ENCODE peak calls at places on chromosome 16, in six cellular contexts. D, K, E, R, A and V are unnamed samples.
A peak's percentile ranks its signal among the peaks of the same experiment; 100 is the strongest.

GRCh38 chr16:17215306-17215705 is 255.5 kb downstream of the XYLT1 start:
- DNase-seq in D (no peak), K (no peak), E (no peak), R (no peak), A (no peak), V (no peak)

GRCh38 chr16:2854700-2855309 is 3.2 kb downstream of the PRSS22 start:
- DNase-seq in D (no peak), K (peak; percentile 71), E (no peak), R (peak; percentile 34), A (no peak), V (no peak)

GRCh38 chr16:9258423-9259051 is 167.1 kb downstream of the HAPSTR1 start:
- DNase-seq in D (peak; percentile 32), K (peak; percentile 87), E (no peak), R (peak; percentile 37), A (peak; percentile 1), V (peak; percentile 29)

GRCh38 chr16:85595812-85596495 is 17.2 kb upstream of the GSE1 start:
- DNase-seq in D (no peak), K (no peak), E (no peak), R (no peak), A (no peak), V (no peak)

GRCh38 chr16:65406076-65406475 is 284.2 kb upstream of the CDH11 start:
- DNase-seq in D (no peak), K (no peak), E (no peak), R (no peak), A (no peak), V (no peak)

GRCh38 chr16:59783191-59783590 is 1049.1 kb upstream of the GOT2 start:
- DNase-seq in D (no peak), K (no peak), E (no peak), R (no peak), A (peak; percentile 7), V (no peak)

GRCh38 chr16:88773812-88774291 is 11.2 kb downstream of the PIEZO1 start:
- DNase-seq in D (peak; percentile 43), K (peak; percentile 51), E (no peak), R (no peak), A (peak; percentile 93), V (peak; percentile 52)

GRCh38 chr16:17320009-17320408 is 150.8 kb downstream of the XYLT1 start:
- DNase-seq in D (no peak), K (no peak), E (no peak), R (no peak), A (no peak), V (no peak)

GRCh38 chr16:67431805-67432476 is 1.0 kb downstream of the HSD11B2 start:
- DNase-seq in D (no peak), K (peak; percentile 65), E (no peak), R (no peak), A (no peak), V (no peak)

GRCh38 chr16:5982979-5983378 is 885.4 kb upstream of the EEF2KMT start:
- DNase-seq in D (no peak), K (no peak), E (no peak), R (no peak), A (no peak), V (no peak)

GRCh38 chr16:14449790-14450463 is 180.1 kb downstream of the PARN start:
- DNase-seq in D (no peak), K (no peak), E (no peak), R (no peak), A (peak; percentile 57), V (no peak)

GRCh38 chr16:85809645-85810044 is 10.2 kb downstream of the COX4I1 start:
- DNase-seq in D (no peak), K (no peak), E (no peak), R (no peak), A (no peak), V (no peak)

GRCh38 chr16:78704421-78704820 is 605.0 kb downstream of the WWOX start:
- DNase-seq in D (no peak), K (no peak), E (no peak), R (no peak), A (no peak), V (no peak)

GRCh38 chr16:89338863-89339262 is 121.4 kb downstream of the ZNF778 start:
- DNase-seq in D (no peak), K (no peak), E (no peak), R (no peak), A (no peak), V (no peak)

GRCh38 chr16:47780213-47780612 is 319.1 kb downstream of the PHKB start:
- DNase-seq in D (no peak), K (no peak), E (no peak), R (no peak), A (no peak), V (no peak)

GRCh38 chr16:62036101-62036806 is at the start of gene CDH8:
- DNase-seq in D (no peak), K (peak; percentile 79), E (no peak), R (no peak), A (no peak), V (no peak)

GRCh38 chr16:46895399-46896313 is 11.5 kb downstream of the GPT2 start:
- DNase-seq in D (no peak), K (no peak), E (no peak), R (no peak), A (no peak), V (no peak)

GRCh38 chr16:16052916-16053315 is 103.5 kb downstream of the ABCC1 start:
- DNase-seq in D (no peak), K (no peak), E (peak; percentile 38), R (no peak), A (peak; percentile 89), V (no peak)

GRCh38 chr16:49693445-49693844 is 162.5 kb downstream of the ZNF423 start:
- DNase-seq in D (no peak), K (no peak), E (no peak), R (no peak), A (no peak), V (no peak)

GRCh38 chr16:84667600-84668309 is 19.4 kb downstream of the KLHL36 start:
- DNase-seq in D (no peak), K (no peak), E (no peak), R (no peak), A (no peak), V (peak; percentile 47)

GRCh38 chr16:73846292-73846849 is 450.2 kb upstream of the PSMD7 start:
- DNase-seq in D (peak; percentile 1), K (peak; percentile 65), E (no peak), R (no peak), A (no peak), V (no peak)

GRCh38 chr16:55470533-55471371 is 8.2 kb upstream of the MMP2 start:
- DNase-seq in D (peak; percentile 20), K (no peak), E (no peak), R (no peak), A (no peak), V (peak; percentile 28)

GRCh38 chr16:85699628-85700027 is 10.9 kb upstream of the GINS2 start:
- DNase-seq in D (no peak), K (no peak), E (no peak), R (no peak), A (peak; percentile 75), V (no peak)

GRCh38 chr16:66842765-66843164 is 1.4 kb upstream of the CA7 start:
- DNase-seq in D (peak; percentile 45), K (no peak), E (no peak), R (no peak), A (peak; percentile 19), V (no peak)

GRCh38 chr16:48054881-48055601 is 100.8 kb downstream of the ABCC12 start:
- DNase-seq in D (peak; percentile 65), K (peak; percentile 85), E (peak; percentile 36), R (peak; percentile 29), A (peak; percentile 71), V (peak; percentile 51)

GRCh38 chr16:526181-527014 is 1.1 kb upstream of the CAPN15 start:
- DNase-seq in D (peak; percentile 65), K (peak; percentile 76), E (no peak), R (peak; percentile 20), A (peak; percentile 40), V (peak; percentile 75)

GRCh38 chr16:56295739-56296527 is 104.6 kb downstream of the GNAO1 start:
- DNase-seq in D (no peak), K (peak; percentile 50), E (no peak), R (no peak), A (no peak), V (peak; percentile 80)

GRCh38 chr16:23302045-23302956 is at the start of gene SCNN1B:
- DNase-seq in D (peak; percentile 81), K (peak; percentile 71), E (no peak), R (no peak), A (no peak), V (no peak)

GRCh38 chr16:75486014-75486404 is 9.2 kb downstream of the CHST6 start:
- DNase-seq in D (no peak), K (no peak), E (no peak), R (no peak), A (no peak), V (no peak)

GRCh38 chr16:68782198-68783174 is 45.4 kb downstream of the CDH1 start:
- DNase-seq in D (no peak), K (no peak), E (no peak), R (peak; percentile 95), A (no peak), V (no peak)

GRCh38 chr16:53882310-53882709 is 178.4 kb downstream of the FTO start:
- DNase-seq in D (no peak), K (peak; percentile 41), E (no peak), R (no peak), A (no peak), V (no peak)
- TF ChIP-seq CTCF in D (no peak), K (no peak), E (no peak), R (no peak), A (no peak), V (no peak)

DNA sequence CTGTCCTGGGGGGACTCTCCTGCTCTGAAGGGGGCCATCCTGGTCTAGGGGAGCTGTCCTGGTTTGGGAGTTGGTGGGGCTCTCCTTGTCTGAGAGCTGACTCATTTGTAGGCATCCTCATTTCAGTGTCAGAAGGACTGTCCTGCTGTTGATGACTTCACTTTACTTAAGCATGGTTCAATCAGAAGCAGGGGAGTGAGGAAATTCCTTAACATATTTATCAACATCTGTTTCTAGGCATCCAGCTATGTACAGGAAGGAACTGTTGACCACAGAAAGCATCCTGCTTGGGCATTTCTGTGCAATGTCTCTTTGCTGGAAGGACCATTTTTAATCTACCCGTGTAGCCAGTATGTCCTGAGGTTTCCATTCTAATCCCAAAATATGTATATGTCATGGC is 502.7 kb upstream of the HSBP1 start:
- DNase-seq in D (no peak), K (no peak), E (peak; percentile 36), R (no peak), A (peak; percentile 86), V (no peak)
- H3K27me3 ChIP-seq in D (no peaks in the 10 kb centered on the region), K (no peaks in the 10 kb centered on the region), E (no peaks in the 10 kb centered on the region), R (peaks cover 3% of the 10 kb centered on the region), A (no peaks in the 10 kb centered on the region), V (no peaks in the 10 kb centered on the region)

GRCh38 chr16:11672206-11673090 is 4.2 kb downstream of the SNN start:
- DNase-seq in D (peak; percentile 27), K (no peak), E (no peak), R (peak; percentile 78), A (no peak), V (no peak)
- H3K4me3 ChIP-seq in D (no peak overlapping the region), K (no peak overlapping the region), E (no peak overlapping the region), R (no peak overlapping the region), A (no peak overlapping the region), V (no peak overlapping the region)

DNA sequence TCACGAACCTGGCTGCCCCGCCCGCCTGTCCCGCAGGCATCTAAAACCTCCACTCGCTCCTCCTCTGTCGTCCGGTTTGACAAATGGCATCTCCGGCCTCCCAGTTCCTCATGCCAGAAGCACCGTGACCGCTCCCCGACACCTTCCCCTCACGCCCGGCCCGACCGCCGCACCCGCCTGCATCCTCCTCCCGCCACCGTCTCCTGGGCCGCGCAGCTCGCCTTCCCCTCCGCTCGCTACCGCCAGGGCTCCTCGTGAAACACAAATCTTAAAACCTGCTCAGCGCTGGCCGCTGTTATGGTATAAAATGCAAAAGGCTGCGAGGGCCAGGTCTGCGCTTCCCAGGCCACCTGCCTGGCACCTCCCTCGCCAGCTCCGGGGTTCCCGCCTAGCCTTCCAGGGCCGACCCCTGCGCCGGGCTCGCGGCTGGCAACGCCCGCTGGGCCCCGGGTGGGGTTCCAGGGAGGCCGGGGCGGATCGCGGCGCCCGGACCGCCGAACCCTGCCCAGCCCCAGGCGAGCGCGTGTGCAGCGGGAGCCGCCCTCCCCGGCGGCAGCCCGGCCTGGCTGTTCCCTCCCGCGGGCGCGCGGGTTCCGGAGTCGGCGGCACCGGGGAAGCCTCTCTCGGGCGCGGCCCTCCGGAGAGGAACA is 488 bp downstream of the SPSB3 start:
- DNase-seq in D (peak; percentile 38), K (peak; percentile 63), E (no peak), R (peak; percentile 60), A (peak; percentile 6), V (peak; percentile 34)
- TF ChIP-seq CTCF in D (no peak), K (no peak), E (peak; percentile 7), R (no peak), A (peak; percentile 5), V (no peak)